ENCODE peak calls at places on chromosomes 6 and 20, in four cellular contexts. Q is HT1080, I is amniotic epithelial cell, V is endothelial cell. H is an unnamed sample.

GRCh38 chr20:58622671-58623578 is 28.2 kb upstream of the STX16 start:
- DNase-seq in I (peak), V (no peak), Q (peak), H (no peak)

GRCh38 chr6:151236668-151237401 is 2.9 kb upstream of the AKAP12 start:
- DNase-seq in V (no peak), Q (no peak), I (no peak), H (no peak)

GRCh38 chr6:98871057-98871456 is 36.7 kb downstream of the POU3F2 start:
- DNase-seq in V (no peak), I (no peak), Q (peak), H (no peak)

GRCh38 chr6:54252916-54253315 is 55.3 kb upstream of the TINAG start:
- DNase-seq in Q (no peak), V (no peak), I (no peak), H (no peak)

GRCh38 chr20:33940701-33941100 is 53.0 kb upstream of the RALY start:
- DNase-seq in V (no peak), Q (no peak), I (no peak), H (no peak)

GRCh38 chr6:53043626-53044025 is 21.6 kb upstream of the FBXO9 start:
- DNase-seq in V (no peak), Q (peak), I (peak), H (no peak)

GRCh38 chr20:20843982-20844381 is 131.5 kb upstream of the RALGAPA2 start:
- DNase-seq in I (no peak), V (no peak), Q (peak), H (no peak)

GRCh38 chr20:60422848-60423247 is 464.6 kb downstream of the CDH26 start:
- DNase-seq in V (no peak), I (no peak), Q (no peak), H (no peak)

GRCh38 chr6:22470454-22471368 is 98.7 kb upstream of the HDGFL1 start:
- DNase-seq in V (no peak), Q (peak), I (no peak), H (no peak)

GRCh38 chr6:89984926-89985743 is 90.9 kb downstream of the GJA10 start:
- DNase-seq in V (no peak), Q (peak), I (peak), H (no peak)

GRCh38 chr20:36368869-36369268 is 62.7 kb downstream of the DLGAP4 start:
- DNase-seq in V (no peak), Q (no peak), I (no peak), H (no peak)

GRCh38 chr6:130900913-130901312 is 73.7 kb downstream of the SMLR1 start:
- DNase-seq in V (no peak), Q (peak), I (peak), H (no peak)

GRCh38 chr20:25407311-25408169 is at the start of gene GINS1:
- DNase-seq in Q (peak), I (peak), V (peak), H (peak)

GRCh38 chr6:35214869-35215664 is 1.3 kb downstream of the SCUBE3 start:
- DNase-seq in Q (no peak), V (no peak), I (no peak), H (no peak)

GRCh38 chr20:14337400-14338171 is at the start of gene FLRT3:
- DNase-seq in V (peak), I (peak), Q (peak), H (peak)

GRCh38 chr6:142313284-142313683 is 11.5 kb downstream of the ADGRG6 start:
- DNase-seq in Q (peak), I (peak), V (no peak), H (no peak)

GRCh38 chr6:134585529-134585873 is 267.6 kb upstream of the SGK1 start:
- DNase-seq in Q (no peak), I (no peak), V (no peak), H (no peak)

GRCh38 chr6:166165558-166166313 is 1.9 kb downstream of the TBXT start:
- DNase-seq in V (no peak), Q (no peak), I (no peak), H (no peak)

GRCh38 chr6:145091102-145091826 is 644.1 kb downstream of the EPM2A start:
- DNase-seq in V (no peak), Q (no peak), I (no peak), H (no peak)

GRCh38 chr6:53727748-53728147 is 62.2 kb upstream of the KLHL31 start:
- DNase-seq in V (no peak), I (peak), Q (no peak), H (no peak)

GRCh38 chr6:158654498-158654897 is 4.6 kb downstream of the SYTL3 start:
- DNase-seq in I (peak), V (no peak), Q (peak), H (no peak)

GRCh38 chr6:33731751-33732282 is 14.9 kb downstream of the IP6K3 start:
- DNase-seq in Q (no peak), V (no peak), I (no peak), H (no peak)

GRCh38 chr6:132054525-132054924 is 103.4 kb upstream of the CCN2 start:
- DNase-seq in I (peak), V (no peak), Q (peak), H (no peak)

GRCh38 chr6:161228911-161229591 is 44.8 kb downstream of the AGPAT4 start:
- DNase-seq in I (peak), Q (peak), V (no peak), H (no peak)

GRCh38 chr6:39214846-39215639 is 14.2 kb downstream of the KCNK5 start:
- DNase-seq in V (no peak), I (no peak), Q (no peak), H (no peak)

GRCh38 chr6:142373268-142374089 is 71.7 kb downstream of the ADGRG6 start:
- DNase-seq in I (peak), V (no peak), Q (no peak), H (no peak)

GRCh38 chr20:63159826-63160640 is 55.9 kb downstream of the YTHDF1 start:
- DNase-seq in V (no peak), I (no peak), Q (no peak), H (no peak)

GRCh38 chr20:43716757-43717615 is 9.8 kb downstream of the GTSF1L start:
- DNase-seq in V (no peak), I (no peak), Q (no peak), H (no peak)

GRCh38 chr20:63244468-63244867 is 8.8 kb downstream of the BIRC7 start:
- DNase-seq in V (no peak), Q (no peak), I (no peak), H (no peak)

GRCh38 chr6:33878541-33878940 is 74.7 kb upstream of the MLN start:
- DNase-seq in Q (no peak), I (no peak), V (no peak), H (no peak)

GRCh38 chr20:32285621-32286334 is 8.3 kb downstream of the KIF3B start:
- DNase-seq in I (peak), V (no peak), Q (no peak), H (no peak)

GRCh38 chr6:34901930-34902329 is 12.9 kb downstream of the ANKS1A start:
- DNase-seq in V (no peak), Q (no peak), I (peak), H (no peak)

GRCh38 chr6:80454197-80454596 is 347.7 kb downstream of the BCKDHB start:
- DNase-seq in I (peak), Q (peak), V (no peak), H (no peak)

GRCh38 chr6:115783402-115784061 is 277.2 kb downstream of the FRK start:
- DNase-seq in V (no peak), I (no peak), Q (peak), H (no peak)

GRCh38 chr6:94769197-94769596 is 808.1 kb upstream of the MANEA start:
- DNase-seq in I (no peak), V (no peak), Q (no peak), H (no peak)

GRCh38 chr6:43823879-43824740 is 54.1 kb downstream of the VEGFA start:
- DNase-seq in V (no peak), I (no peak), Q (no peak), H (no peak)

GRCh38 chr6:4856779-4857178 is 80.6 kb downstream of the CDYL start:
- DNase-seq in Q (no peak), I (no peak), V (no peak), H (no peak)